ENCODE peak calls at places on chromosomes 13 and 19, in nine cellular contexts. One of them, this sample, is unnamed.
A peak's percentile ranks its signal among the peaks of the same experiment; 100 is the strongest.

GRCh38 chr13:64688893-64689677 is 2541.1 kb downstream of the PCDH9 start:
- DNase-seq in HL-60: no peak
- DNase-seq in SJSA1: no peak
- DNase-seq in GM12892: no peak
- DNase-seq in activated CD4-positive, alpha-beta T cell treated with anti-CD3 and anti-CD28 coated beads, Interleukin-2, amount 50 U/mL, for 1 hour: no peak
- DNase-seq in small intestine: no peak
- DNase-seq in HEK293T: no peak
- DNase-seq in cardiac fibroblast: peak; percentile 38
- DNase-seq in caudate nucleus: no peak
- DNase-seq in this sample: no peak

GRCh38 chr13:21043898-21044297 is 17.5 kb downstream of the LATS2 start:
- DNase-seq in SJSA1: no peak
- DNase-seq in activated CD4-positive, alpha-beta T cell treated with anti-CD3 and anti-CD28 coated beads, Interleukin-2, amount 50 U/mL, for 1 hour: no peak
- DNase-seq in GM12892: no peak
- DNase-seq in HL-60: no peak
- DNase-seq in cardiac fibroblast: peak; percentile 84
- DNase-seq in caudate nucleus: no peak
- DNase-seq in HEK293T: peak; percentile 32
- DNase-seq in small intestine: no peak
- DNase-seq in this sample: peak; percentile 79

GRCh38 chr19:16613841-16614240 is 14.2 kb downstream of the MED26 start:
- DNase-seq in activated CD4-positive, alpha-beta T cell treated with anti-CD3 and anti-CD28 coated beads, Interleukin-2, amount 50 U/mL, for 1 hour: no peak
- DNase-seq in small intestine: no peak
- DNase-seq in cardiac fibroblast: no peak
- DNase-seq in SJSA1: no peak
- DNase-seq in caudate nucleus: no peak
- DNase-seq in HEK293T: no peak
- DNase-seq in HL-60: no peak
- DNase-seq in GM12892: no peak
- DNase-seq in this sample: no peak

GRCh38 chr13:71864094-71864980 is 2.7 kb downstream of the DACH1 start:
- DNase-seq in cardiac fibroblast: peak; percentile 14
- DNase-seq in caudate nucleus: peak; percentile 56
- DNase-seq in HL-60: peak; percentile 95
- DNase-seq in HEK293T: peak; percentile 71
- DNase-seq in activated CD4-positive, alpha-beta T cell treated with anti-CD3 and anti-CD28 coated beads, Interleukin-2, amount 50 U/mL, for 1 hour: no peak
- DNase-seq in GM12892: no peak
- DNase-seq in SJSA1: no peak
- DNase-seq in small intestine: peak; percentile 86
- DNase-seq in this sample: no peak

GRCh38 chr19:49340865-49341718 is 5.9 kb downstream of the CD37 start:
- DNase-seq in small intestine: no peak
- DNase-seq in activated CD4-positive, alpha-beta T cell treated with anti-CD3 and anti-CD28 coated beads, Interleukin-2, amount 50 U/mL, for 1 hour: no peak
- DNase-seq in caudate nucleus: no peak
- DNase-seq in SJSA1: no peak
- DNase-seq in HL-60: no peak
- DNase-seq in HEK293T: no peak
- DNase-seq in GM12892: no peak
- DNase-seq in cardiac fibroblast: no peak
- DNase-seq in this sample: no peak

GRCh38 chr19:49210108-49210900 is 52.7 kb downstream of the TRPM4 start:
- DNase-seq in caudate nucleus: no peak
- DNase-seq in SJSA1: no peak
- DNase-seq in cardiac fibroblast: peak; percentile 29
- DNase-seq in HEK293T: peak; percentile 55
- DNase-seq in GM12892: no peak
- DNase-seq in HL-60: no peak
- DNase-seq in activated CD4-positive, alpha-beta T cell treated with anti-CD3 and anti-CD28 coated beads, Interleukin-2, amount 50 U/mL, for 1 hour: peak; percentile 25
- DNase-seq in small intestine: no peak
- DNase-seq in this sample: no peak

GRCh38 chr19:34155686-34156085 is 16.6 kb upstream of the LSM14A start:
- DNase-seq in caudate nucleus: no peak
- DNase-seq in SJSA1: no peak
- DNase-seq in HEK293T: no peak
- DNase-seq in GM12892: no peak
- DNase-seq in small intestine: no peak
- DNase-seq in HL-60: no peak
- DNase-seq in cardiac fibroblast: peak; percentile 36
- DNase-seq in activated CD4-positive, alpha-beta T cell treated with anti-CD3 and anti-CD28 coated beads, Interleukin-2, amount 50 U/mL, for 1 hour: no peak
- DNase-seq in this sample: no peak

GRCh38 chr13:100291626-100292025 is 202.7 kb downstream of the PCCA start:
- DNase-seq in SJSA1: no peak
- DNase-seq in GM12892: no peak
- DNase-seq in activated CD4-positive, alpha-beta T cell treated with anti-CD3 and anti-CD28 coated beads, Interleukin-2, amount 50 U/mL, for 1 hour: no peak
- DNase-seq in cardiac fibroblast: no peak
- DNase-seq in HEK293T: no peak
- DNase-seq in caudate nucleus: no peak
- DNase-seq in small intestine: no peak
- DNase-seq in HL-60: no peak
- DNase-seq in this sample: no peak

GRCh38 chr13:33441015-33441414 is 155.5 kb upstream of the STARD13 start:
- DNase-seq in HEK293T: peak; percentile 25
- DNase-seq in GM12892: no peak
- DNase-seq in small intestine: peak; percentile 42
- DNase-seq in activated CD4-positive, alpha-beta T cell treated with anti-CD3 and anti-CD28 coated beads, Interleukin-2, amount 50 U/mL, for 1 hour: no peak
- DNase-seq in HL-60: no peak
- DNase-seq in cardiac fibroblast: peak; percentile 59
- DNase-seq in caudate nucleus: no peak
- DNase-seq in SJSA1: no peak
- DNase-seq in this sample: no peak

GRCh38 chr13:50081106-50081898 is 66.1 kb downstream of the KCNRG start:
- DNase-seq in HL-60: peak; percentile 55
- DNase-seq in SJSA1: peak; percentile 66
- DNase-seq in small intestine: peak; percentile 31
- DNase-seq in HEK293T: peak; percentile 30
- DNase-seq in cardiac fibroblast: no peak
- DNase-seq in GM12892: no peak
- DNase-seq in caudate nucleus: peak; percentile 53
- DNase-seq in activated CD4-positive, alpha-beta T cell treated with anti-CD3 and anti-CD28 coated beads, Interleukin-2, amount 50 U/mL, for 1 hour: peak; percentile 41
- DNase-seq in this sample: no peak

GRCh38 chr13:113545455-113545930 is 39.1 kb upstream of the TFDP1 start:
- DNase-seq in caudate nucleus: no peak
- DNase-seq in SJSA1: peak; percentile 47
- DNase-seq in cardiac fibroblast: no peak
- DNase-seq in GM12892: no peak
- DNase-seq in activated CD4-positive, alpha-beta T cell treated with anti-CD3 and anti-CD28 coated beads, Interleukin-2, amount 50 U/mL, for 1 hour: no peak
- DNase-seq in HL-60: no peak
- DNase-seq in HEK293T: no peak
- DNase-seq in small intestine: no peak
- DNase-seq in this sample: peak; percentile 17

GRCh38 chr13:107407074-107407473 is 808.3 kb downstream of the LIG4 start:
- DNase-seq in SJSA1: no peak
- DNase-seq in small intestine: no peak
- DNase-seq in GM12892: no peak
- DNase-seq in caudate nucleus: no peak
- DNase-seq in activated CD4-positive, alpha-beta T cell treated with anti-CD3 and anti-CD28 coated beads, Interleukin-2, amount 50 U/mL, for 1 hour: no peak
- DNase-seq in cardiac fibroblast: no peak
- DNase-seq in HEK293T: no peak
- DNase-seq in HL-60: no peak
- DNase-seq in this sample: no peak

GRCh38 chr19:35882074-35882832 is 13.9 kb downstream of the APLP1 start:
- DNase-seq in GM12892: no peak
- DNase-seq in caudate nucleus: peak; percentile 22
- DNase-seq in activated CD4-positive, alpha-beta T cell treated with anti-CD3 and anti-CD28 coated beads, Interleukin-2, amount 50 U/mL, for 1 hour: no peak
- DNase-seq in small intestine: peak; percentile 74
- DNase-seq in HEK293T: peak; percentile 46
- DNase-seq in SJSA1: no peak
- DNase-seq in cardiac fibroblast: peak; percentile 89
- DNase-seq in HL-60: peak; percentile 62
- DNase-seq in this sample: peak; percentile 80

GRCh38 chr19:28466107-28467045 is 746.6 kb downstream of the UQCRFS1 start:
- DNase-seq in HEK293T: peak; percentile 20
- DNase-seq in caudate nucleus: peak; percentile 22
- DNase-seq in small intestine: peak; percentile 61
- DNase-seq in SJSA1: no peak
- DNase-seq in HL-60: peak; percentile 67
- DNase-seq in GM12892: no peak
- DNase-seq in cardiac fibroblast: peak; percentile 80
- DNase-seq in activated CD4-positive, alpha-beta T cell treated with anti-CD3 and anti-CD28 coated beads, Interleukin-2, amount 50 U/mL, for 1 hour: peak; percentile 58
- DNase-seq in this sample: no peak

GRCh38 chr13:27712421-27712820 is 79.9 kb upstream of the GSX1 start:
- DNase-seq in GM12892: no peak
- DNase-seq in cardiac fibroblast: peak; percentile 12
- DNase-seq in HEK293T: no peak
- DNase-seq in small intestine: peak; percentile 42
- DNase-seq in activated CD4-positive, alpha-beta T cell treated with anti-CD3 and anti-CD28 coated beads, Interleukin-2, amount 50 U/mL, for 1 hour: peak; percentile 13
- DNase-seq in HL-60: no peak
- DNase-seq in SJSA1: no peak
- DNase-seq in caudate nucleus: no peak
- DNase-seq in this sample: peak; percentile 2

GRCh38 chr13:27362064-27362751 is 62.2 kb upstream of the GTF3A start:
- DNase-seq in HL-60: peak; percentile 80
- DNase-seq in cardiac fibroblast: peak; percentile 80
- DNase-seq in caudate nucleus: peak; percentile 60
- DNase-seq in SJSA1: peak; percentile 66
- DNase-seq in GM12892: peak; percentile 83
- DNase-seq in small intestine: peak; percentile 87
- DNase-seq in activated CD4-positive, alpha-beta T cell treated with anti-CD3 and anti-CD28 coated beads, Interleukin-2, amount 50 U/mL, for 1 hour: peak; percentile 76
- DNase-seq in HEK293T: peak; percentile 86
- DNase-seq in this sample: peak; percentile 47

GRCh38 chr13:75368167-75368566 is 113.8 kb downstream of the TBC1D4 start:
- DNase-seq in cardiac fibroblast: peak; percentile 96
- DNase-seq in HL-60: no peak
- DNase-seq in caudate nucleus: no peak
- DNase-seq in small intestine: no peak
- DNase-seq in activated CD4-positive, alpha-beta T cell treated with anti-CD3 and anti-CD28 coated beads, Interleukin-2, amount 50 U/mL, for 1 hour: no peak
- DNase-seq in HEK293T: no peak
- DNase-seq in GM12892: no peak
- DNase-seq in SJSA1: no peak
- DNase-seq in this sample: peak; percentile 96

GRCh38 chr13:28423010-28423409 is 71.9 kb downstream of the FLT1 start:
- DNase-seq in GM12892: no peak
- DNase-seq in SJSA1: no peak
- DNase-seq in activated CD4-positive, alpha-beta T cell treated with anti-CD3 and anti-CD28 coated beads, Interleukin-2, amount 50 U/mL, for 1 hour: no peak
- DNase-seq in HL-60: peak; percentile 86
- DNase-seq in HEK293T: no peak
- DNase-seq in small intestine: no peak
- DNase-seq in cardiac fibroblast: no peak
- DNase-seq in caudate nucleus: no peak
- DNase-seq in this sample: no peak